ENCODE peak calls at places on chromosomes 7 and 10, in five cellular contexts. One of them, this sample, is unnamed.
A peak's percentile ranks its signal among the peaks of the same experiment; 100 is the strongest.

GRCh38 chr7:38178695-38179344 is 775 bp downstream of the STARD3NL start:
- DNase-seq in foreskin fibroblast: no peak
- DNase-seq in endothelial cell: no peak
- DNase-seq in hepatocyte: no peak
- DNase-seq in mammary epithelial cell: no peak
- DNase-seq in this sample: no peak

GRCh38 chr7:43674559-43675436 is 54.5 kb downstream of the COA1 start:
- DNase-seq in mammary epithelial cell: peak; percentile 82
- DNase-seq in hepatocyte: peak; percentile 28
- DNase-seq in foreskin fibroblast: peak; percentile 83
- DNase-seq in endothelial cell: no peak
- DNase-seq in this sample: no peak

GRCh38 chr7:136067277-136067676 is 90.1 kb upstream of the MTPN start:
- DNase-seq in endothelial cell: no peak
- DNase-seq in hepatocyte: no peak
- DNase-seq in mammary epithelial cell: no peak
- DNase-seq in foreskin fibroblast: no peak
- DNase-seq in this sample: no peak

GRCh38 chr7:30276203-30276900 is 8.0 kb upstream of the ZNRF2 start:
- DNase-seq in mammary epithelial cell: peak; percentile 39
- DNase-seq in hepatocyte: peak; percentile 77
- DNase-seq in endothelial cell: peak; percentile 51
- DNase-seq in foreskin fibroblast: peak; percentile 72
- DNase-seq in this sample: no peak

GRCh38 chr7:76294344-76295024 is 8.0 kb upstream of the HSPB1 start:
- DNase-seq in mammary epithelial cell: peak; percentile 95
- DNase-seq in foreskin fibroblast: peak; percentile 98
- DNase-seq in endothelial cell: no peak
- DNase-seq in hepatocyte: peak; percentile 89
- DNase-seq in this sample: peak; percentile 72

GRCh38 chr7:42065942-42066341 is 171.1 kb downstream of the GLI3 start:
- DNase-seq in hepatocyte: no peak
- DNase-seq in endothelial cell: no peak
- DNase-seq in foreskin fibroblast: no peak
- DNase-seq in mammary epithelial cell: no peak
- DNase-seq in this sample: no peak

GRCh38 chr10:22719406-22720042 is 5.1 kb upstream of the PIP4K2A start:
- DNase-seq in foreskin fibroblast: no peak
- DNase-seq in mammary epithelial cell: no peak
- DNase-seq in hepatocyte: no peak
- DNase-seq in endothelial cell: no peak
- DNase-seq in this sample: no peak

GRCh38 chr7:33156441-33156840 is 27.1 kb downstream of the BBS9 start:
- DNase-seq in hepatocyte: no peak
- DNase-seq in mammary epithelial cell: no peak
- DNase-seq in foreskin fibroblast: no peak
- DNase-seq in endothelial cell: no peak
- DNase-seq in this sample: no peak

GRCh38 chr7:77867208-77867915 is 68.8 kb downstream of the PHTF2 start:
- DNase-seq in mammary epithelial cell: no peak
- DNase-seq in foreskin fibroblast: peak; percentile 16
- DNase-seq in endothelial cell: no peak
- DNase-seq in hepatocyte: peak; percentile 23
- DNase-seq in this sample: no peak

GRCh38 chr7:31815796-31816195 is 128.8 kb downstream of the PPP1R17 start:
- DNase-seq in mammary epithelial cell: no peak
- DNase-seq in foreskin fibroblast: no peak
- DNase-seq in endothelial cell: no peak
- DNase-seq in hepatocyte: no peak
- DNase-seq in this sample: no peak

GRCh38 chr7:2040893-2041270 is 191.9 kb downstream of the MAD1L1 start:
- DNase-seq in endothelial cell: no peak
- DNase-seq in mammary epithelial cell: no peak
- DNase-seq in hepatocyte: no peak
- DNase-seq in foreskin fibroblast: no peak
- DNase-seq in this sample: no peak

GRCh38 chr7:154913645-154914579 is 89.0 kb downstream of the PAXIP1 start:
- DNase-seq in mammary epithelial cell: peak; percentile 60
- DNase-seq in foreskin fibroblast: peak; percentile 90
- DNase-seq in endothelial cell: peak; percentile 96
- DNase-seq in hepatocyte: peak; percentile 91
- DNase-seq in this sample: peak; percentile 21
- TF ChIP-seq CTCF in mammary epithelial cell: peak; percentile 74
- TF ChIP-seq CTCF in foreskin fibroblast: peak; percentile 92
- TF ChIP-seq CTCF in endothelial cell: peak; percentile 88
- TF ChIP-seq CTCF in hepatocyte: peak; percentile 93
- TF ChIP-seq CTCF in this sample: peak; percentile 92

GRCh38 chr10:69009360-69009759 is 20.8 kb downstream of the KIFBP start:
- DNase-seq in mammary epithelial cell: no peak
- DNase-seq in endothelial cell: no peak
- DNase-seq in foreskin fibroblast: no peak
- DNase-seq in hepatocyte: no peak
- DNase-seq in this sample: no peak

GRCh38 chr10:69005704-69006103 is 17.1 kb downstream of the KIFBP start:
- DNase-seq in hepatocyte: no peak
- DNase-seq in foreskin fibroblast: no peak
- DNase-seq in mammary epithelial cell: no peak
- DNase-seq in endothelial cell: no peak
- DNase-seq in this sample: no peak

GRCh38 chr10:69010151-69010640 is 21.6 kb downstream of the KIFBP start:
- DNase-seq in foreskin fibroblast: no peak
- DNase-seq in mammary epithelial cell: no peak
- DNase-seq in endothelial cell: no peak
- DNase-seq in hepatocyte: no peak
- DNase-seq in this sample: no peak

GRCh38 chr10:69007260-69007659 is 18.7 kb downstream of the KIFBP start:
- DNase-seq in mammary epithelial cell: no peak
- DNase-seq in hepatocyte: no peak
- DNase-seq in foreskin fibroblast: no peak
- DNase-seq in endothelial cell: no peak
- DNase-seq in this sample: no peak

GRCh38 chr10:69004821-69005220 is 16.2 kb downstream of the KIFBP start:
- DNase-seq in foreskin fibroblast: peak; percentile 56
- DNase-seq in mammary epithelial cell: no peak
- DNase-seq in hepatocyte: peak; percentile 25
- DNase-seq in endothelial cell: no peak
- DNase-seq in this sample: no peak
- TF ChIP-seq CTCF in foreskin fibroblast: peak; percentile 34
- TF ChIP-seq CTCF in mammary epithelial cell: peak; percentile 32
- TF ChIP-seq CTCF in hepatocyte: peak; percentile 57
- TF ChIP-seq CTCF in endothelial cell: peak; percentile 46
- TF ChIP-seq CTCF in this sample: peak; percentile 19

DNA sequence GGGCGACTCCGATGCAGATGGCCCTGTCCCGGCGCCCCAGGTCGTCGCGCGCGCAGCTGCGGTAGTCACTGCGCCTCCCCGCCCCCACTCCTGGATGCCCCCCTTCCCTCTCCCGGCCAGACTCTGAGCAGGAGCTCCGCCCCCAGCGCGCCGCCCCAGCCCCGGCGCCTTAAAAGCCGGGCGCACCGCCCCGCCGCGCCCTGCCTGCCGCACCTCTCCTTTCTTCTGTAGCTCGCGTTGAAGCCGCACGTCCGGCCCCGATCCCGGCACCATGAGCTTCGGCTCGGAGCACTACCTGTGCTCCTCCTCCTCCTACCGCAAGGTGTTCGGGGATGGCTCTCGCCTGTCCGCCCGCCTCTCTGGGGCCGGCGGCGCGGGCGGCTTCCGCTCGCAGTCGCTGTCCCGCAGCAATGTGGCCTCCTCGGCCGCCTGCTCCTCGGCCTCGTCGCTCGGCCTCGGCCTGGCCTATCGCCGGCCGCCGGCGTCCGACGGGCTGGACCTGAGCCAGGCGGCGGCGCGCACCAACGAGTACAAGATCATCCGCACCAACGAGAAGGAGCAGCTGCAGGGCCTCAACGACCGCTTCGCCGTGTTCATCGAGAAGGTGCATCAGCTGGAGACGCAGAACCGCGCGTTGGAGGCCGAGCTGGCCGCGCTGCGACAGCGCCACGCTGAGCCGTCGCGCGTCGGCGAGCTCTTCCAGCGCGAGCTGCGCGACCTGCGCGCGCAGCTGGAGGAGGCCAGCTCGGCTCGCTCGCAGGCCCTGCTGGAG is at the start of gene INA:
- DNase-seq in mammary epithelial cell: peak; percentile 54
- DNase-seq in hepatocyte: peak; percentile 67
- DNase-seq in foreskin fibroblast: peak; percentile 82
- DNase-seq in endothelial cell: peak; percentile 41
- DNase-seq in this sample: no peak
- TF ChIP-seq CTCF in mammary epithelial cell: no peak
- TF ChIP-seq CTCF in hepatocyte: no peak
- TF ChIP-seq CTCF in foreskin fibroblast: no peak
- TF ChIP-seq CTCF in endothelial cell: no peak
- TF ChIP-seq CTCF in this sample: no peak

GRCh38 chr7:157760004-157760730 is 423.4 kb downstream of the DNAJB6 start:
- DNase-seq in mammary epithelial cell: no peak
- DNase-seq in endothelial cell: no peak
- DNase-seq in hepatocyte: no peak
- DNase-seq in foreskin fibroblast: no peak
- DNase-seq in this sample: no peak
- TF ChIP-seq CTCF in mammary epithelial cell: no peak
- TF ChIP-seq CTCF in endothelial cell: no peak
- TF ChIP-seq CTCF in hepatocyte: no peak
- TF ChIP-seq CTCF in foreskin fibroblast: no peak
- TF ChIP-seq CTCF in this sample: no peak

DNA sequence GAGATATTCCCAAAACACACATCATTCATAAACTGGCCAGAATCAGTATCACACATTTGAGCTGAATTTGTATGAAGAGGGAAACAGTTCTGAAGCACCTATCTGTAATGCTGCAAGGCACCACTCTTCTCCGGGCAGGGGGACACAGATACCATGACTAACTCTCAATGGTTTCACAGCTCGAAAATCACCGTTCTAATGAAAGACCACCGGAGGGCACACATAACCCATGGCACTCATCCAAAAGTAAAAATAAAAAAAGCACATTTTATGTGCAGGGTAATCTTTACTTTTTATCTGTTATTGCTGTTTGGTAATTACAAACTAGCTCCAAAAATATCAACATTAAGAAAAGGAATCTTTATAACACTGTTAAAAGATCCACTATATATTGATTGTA is 137.5 kb downstream of the PARD3 start:
- DNase-seq in endothelial cell: no peak
- DNase-seq in mammary epithelial cell: no peak
- DNase-seq in foreskin fibroblast: no peak
- DNase-seq in hepatocyte: no peak
- DNase-seq in this sample: no peak
- TF ChIP-seq CTCF in endothelial cell: no peak
- TF ChIP-seq CTCF in mammary epithelial cell: no peak
- TF ChIP-seq CTCF in foreskin fibroblast: no peak
- TF ChIP-seq CTCF in hepatocyte: peak; percentile 20
- TF ChIP-seq CTCF in this sample: no peak

GRCh38 chr7:138095972-138096935 is 20.0 kb downstream of the AKR1D1 start:
- DNase-seq in foreskin fibroblast: no peak
- DNase-seq in mammary epithelial cell: no peak
- DNase-seq in hepatocyte: peak; percentile 48
- DNase-seq in endothelial cell: no peak
- DNase-seq in this sample: no peak

GRCh38 chr7:138092486-138093028 is 16.3 kb downstream of the AKR1D1 start:
- DNase-seq in foreskin fibroblast: no peak
- DNase-seq in mammary epithelial cell: peak; percentile 56
- DNase-seq in hepatocyte: no peak
- DNase-seq in endothelial cell: no peak
- DNase-seq in this sample: no peak

GRCh38 chr7:138099813-138100212 is 23.6 kb downstream of the AKR1D1 start:
- DNase-seq in hepatocyte: no peak
- DNase-seq in mammary epithelial cell: no peak
- DNase-seq in endothelial cell: no peak
- DNase-seq in foreskin fibroblast: no peak
- DNase-seq in this sample: no peak

GRCh38 chr7:138097064-138097741 is 20.9 kb downstream of the AKR1D1 start:
- DNase-seq in mammary epithelial cell: peak; percentile 29
- DNase-seq in endothelial cell: peak; percentile 35
- DNase-seq in foreskin fibroblast: no peak
- DNase-seq in hepatocyte: peak; percentile 62
- DNase-seq in this sample: no peak
- TF ChIP-seq CTCF in mammary epithelial cell: peak; percentile 47
- TF ChIP-seq CTCF in endothelial cell: no peak
- TF ChIP-seq CTCF in foreskin fibroblast: peak; percentile 12
- TF ChIP-seq CTCF in hepatocyte: peak; percentile 40
- TF ChIP-seq CTCF in this sample: peak; percentile 14

GRCh38 chr10:94076325-94076841 is 82.7 kb downstream of the PLCE1 start:
- DNase-seq in mammary epithelial cell: no peak
- DNase-seq in endothelial cell: no peak
- DNase-seq in foreskin fibroblast: peak; percentile 62
- DNase-seq in hepatocyte: peak; percentile 61
- DNase-seq in this sample: no peak
- TF ChIP-seq CTCF in mammary epithelial cell: no peak
- TF ChIP-seq CTCF in endothelial cell: peak; percentile 16
- TF ChIP-seq CTCF in foreskin fibroblast: peak; percentile 53
- TF ChIP-seq CTCF in hepatocyte: peak; percentile 64
- TF ChIP-seq CTCF in this sample: peak; percentile 9